ENCODE peak calls at places on chromosomes 13 and 19, in nine cellular contexts. B is IMR-90; T is mesothelial cell of epicardium; P is mucosa of descending colon; X is AG04450; Y is CD4-positive, alpha-beta T cell; G is WTC11; O is progenitor cell of endocrine pancreas; Q is vagina. M is an unnamed sample.
A peak's percentile ranks its signal among the peaks of the same experiment; 100 is the strongest.

GRCh38 chr13:27428160-27428559 is 3.7 kb downstream of the GTF3A start:
- DNase-seq in O (no peak), G (no peak), X (no peak), Y (no peak), Q (no peak), P (no peak), T (no peak), B (no peak), M (no peak)

GRCh38 chr13:106513025-106513424 is 22.4 kb downstream of the EFNB2 start:
- DNase-seq in X (no peak), O (no peak), T (no peak), G (no peak), P (no peak), B (peak; percentile 45), Q (no peak), Y (no peak), M (no peak)

GRCh38 chr19:41386442-41386841 is 10.1 kb downstream of the TMEM91 start:
- DNase-seq in Q (no peak), O (no peak), G (no peak), Y (no peak), T (no peak), B (no peak), X (no peak), P (no peak), M (no peak)

GRCh38 chr19:49954933-49955332 is 6.0 kb downstream of the SIGLEC11 start:
- DNase-seq in P (peak; percentile 48), X (no peak), T (no peak), G (no peak), Q (no peak), Y (no peak), B (peak; percentile 16), O (no peak), M (no peak)

GRCh38 chr19:31499826-31500539 is 150.7 kb upstream of the TSHZ3 start:
- DNase-seq in Y (no peak), B (no peak), X (no peak), P (no peak), G (no peak), T (no peak), Q (peak; percentile 61), O (no peak), M (peak; percentile 75)

GRCh38 chr13:113407531-113408393 is 43.8 kb upstream of the GRTP1 start:
- DNase-seq in X (no peak), O (no peak), Q (no peak), G (peak; percentile 10), Y (peak; percentile 16), T (no peak), P (no peak), B (no peak), M (no peak)

GRCh38 chr19:18809149-18809978 is 18.3 kb upstream of the COMP start:
- DNase-seq in Y (no peak), O (no peak), Q (no peak), B (peak; percentile 78), T (no peak), X (peak; percentile 38), G (no peak), P (no peak), M (no peak)

GRCh38 chr19:29211562-29212416 is 1.2 kb downstream of the UQCRFS1 start:
- DNase-seq in Y (no peak), G (no peak), T (no peak), P (no peak), X (no peak), B (peak; percentile 12), Q (no peak), O (no peak), M (peak; percentile 53)

GRCh38 chr19:29815231-29815630 is 3.4 kb downstream of the CCNE1 start:
- DNase-seq in G (no peak), O (no peak), B (no peak), Q (no peak), P (no peak), T (no peak), Y (no peak), X (no peak), M (no peak)

GRCh38 chr19:38515906-38516305 is 82.4 kb downstream of the RYR1 start:
- DNase-seq in X (no peak), T (no peak), B (no peak), Y (no peak), G (no peak), P (no peak), Q (no peak), O (no peak), M (no peak)

GRCh38 chr19:47109541-47110375 is 3.8 kb downstream of the ZC3H4 start:
- DNase-seq in O (no peak), G (no peak), T (no peak), X (no peak), Q (no peak), P (no peak), B (peak; percentile 49), Y (no peak), M (no peak)

GRCh38 chr13:108270442-108270841 is 924 bp downstream of the TNFSF13B start:
- DNase-seq in T (no peak), G (no peak), B (no peak), X (no peak), O (no peak), Q (no peak), P (no peak), Y (no peak), M (no peak)

GRCh38 chr19:27844261-27844660 is 1368.7 kb downstream of the UQCRFS1 start:
- DNase-seq in T (no peak), Q (no peak), G (no peak), X (no peak), P (no peak), O (no peak), B (no peak), Y (no peak), M (no peak)

GRCh38 chr19:24033962-24034342 is 53.0 kb upstream of the ZNF254 start:
- DNase-seq in P (no peak), Y (peak; percentile 45), B (peak; percentile 71), X (peak; percentile 21), T (no peak), O (no peak), G (no peak), Q (no peak), M (no peak)

GRCh38 chr19:45403781-45404556 is 900 bp downstream of the PPP1R13L start:
- DNase-seq in G (peak; percentile 94), P (peak; percentile 82), T (no peak), Q (no peak), X (no peak), Y (peak; percentile 56), O (peak; percentile 56), B (no peak), M (no peak)

GRCh38 chr13:46008631-46009030 is 43.9 kb downstream of the ZC3H13 start:
- DNase-seq in X (no peak), T (no peak), P (no peak), Q (no peak), O (no peak), G (no peak), B (no peak), Y (no peak), M (no peak)

DNA sequence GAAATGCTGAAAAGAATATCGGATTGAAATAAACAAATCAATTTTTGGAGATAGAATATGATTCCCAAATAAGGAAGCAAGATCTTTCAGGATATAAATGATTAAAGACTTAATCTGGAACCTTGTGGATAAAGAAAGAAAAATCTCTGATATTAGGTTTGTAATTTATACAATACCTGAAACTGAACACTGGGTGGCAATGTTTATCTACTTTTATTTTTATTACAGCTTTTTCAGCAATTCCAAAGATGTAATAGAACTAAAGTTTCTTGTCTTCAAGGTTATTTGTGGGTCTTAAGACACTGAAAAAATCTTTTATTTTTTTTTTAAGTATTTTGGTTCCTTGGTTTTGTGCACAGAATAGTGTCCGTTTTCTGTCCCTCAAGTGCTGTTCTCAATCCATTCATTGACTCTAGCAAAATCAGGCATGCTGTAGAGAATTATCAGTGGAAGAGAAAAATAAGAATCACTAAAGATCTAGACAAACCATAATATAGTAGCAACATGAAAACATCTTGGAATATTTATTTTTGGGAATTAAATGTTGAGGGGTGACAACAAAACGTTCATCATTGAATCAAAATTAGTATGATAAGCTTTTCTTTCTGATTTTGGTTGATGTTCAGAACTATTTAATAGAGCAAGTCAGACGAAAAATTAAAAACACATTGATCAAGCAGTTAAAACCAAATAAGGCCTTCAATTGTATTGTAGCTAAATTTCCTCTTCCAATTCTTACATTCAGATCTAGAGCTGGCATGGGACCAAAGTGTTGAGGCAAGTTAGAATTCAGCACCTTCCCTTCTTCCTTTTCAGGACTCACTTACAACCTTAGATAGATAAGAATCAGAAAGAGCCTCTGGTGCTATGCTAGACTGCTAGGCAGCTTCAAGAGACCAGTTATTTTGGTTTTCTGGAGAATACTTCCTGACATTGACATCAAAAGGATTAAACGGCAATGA is 704.4 kb upstream of the PCDH20 start:
- DNase-seq in T (no peak), X (no peak), B (peak; percentile 17), P (no peak), G (no peak), O (no peak), Q (no peak), Y (no peak), M (no peak)
- TF ChIP-seq CTCF in T (peak; percentile 79), X (peak; percentile 35), B (peak; percentile 42), P (no peak), G (peak; percentile 45), O (peak; percentile 69), Q (no peak), Y (no peak), M (peak; percentile 62)

GRCh38 chr13:28530729-28531194 is 35.8 kb upstream of the FLT1 start:
- DNase-seq in Q (no peak), Y (no peak), T (no peak), B (no peak), P (no peak), G (no peak), X (no peak), O (no peak), M (no peak)
- TF ChIP-seq CTCF in Q (no peak), Y (no peak), T (no peak), B (peak; percentile 14), P (no peak), G (no peak), X (peak; percentile 43), O (no peak), M (no peak)

DNA sequence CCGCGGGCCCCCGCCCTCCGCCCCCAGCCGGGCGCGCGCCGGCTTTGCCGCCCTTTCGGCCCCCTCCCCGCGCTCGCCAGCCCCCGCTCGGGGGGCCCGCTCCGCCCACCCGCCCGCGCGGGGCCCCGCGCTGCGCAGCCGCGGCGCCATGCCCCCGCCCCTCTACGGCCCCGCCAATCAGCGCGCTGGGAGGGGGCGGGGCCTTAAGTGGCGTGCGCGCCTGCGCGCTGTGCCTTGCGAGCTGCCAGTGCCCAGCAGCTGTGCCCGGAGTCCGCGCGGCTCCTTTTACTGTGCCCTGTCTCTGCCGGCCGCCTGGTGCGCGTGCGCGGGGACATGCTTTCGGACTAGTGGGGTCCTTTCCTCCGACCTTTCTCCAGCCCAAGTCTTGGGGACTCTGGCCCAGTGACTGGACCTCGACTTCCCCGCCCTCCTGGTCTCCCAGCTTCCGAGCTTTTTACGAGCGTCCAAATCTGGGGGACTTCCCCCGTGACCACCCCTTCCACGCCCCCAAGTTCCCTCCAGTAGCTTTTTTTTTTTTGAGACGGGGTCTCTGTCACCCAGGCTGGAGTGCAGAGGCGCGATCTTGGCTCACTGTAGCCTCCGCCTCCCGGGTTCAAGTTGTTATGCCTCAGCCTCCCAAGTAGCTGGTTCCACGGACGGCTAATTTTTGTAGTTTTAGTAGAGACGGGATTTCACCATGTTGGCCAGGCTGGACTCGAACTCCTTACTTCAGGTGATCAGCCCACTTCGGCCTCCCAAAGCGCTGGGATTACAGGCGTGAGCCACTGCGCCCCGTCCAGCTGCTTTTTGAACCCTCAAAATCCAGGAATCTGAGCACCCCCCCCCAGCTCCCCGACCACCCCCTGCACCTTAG is at the start of gene MBD3:
- DNase-seq in X (peak; percentile 85), G (peak; percentile 90), B (peak; percentile 93), T (peak; percentile 85), O (peak; percentile 91), Y (peak; percentile 89), Q (no peak), P (peak; percentile 96), M (peak; percentile 99)
- TF ChIP-seq CTCF in X (no peak), G (no peak), B (no peak), T (no peak), O (no peak), Y (no peak), Q (no peak), P (no peak), M (no peak)

GRCh38 chr19:13621413-13621812 is 115.1 kb upstream of the CACNA1A start:
- DNase-seq in P (no peak), Q (no peak), O (no peak), B (peak; percentile 96), T (no peak), Y (peak; percentile 27), X (peak; percentile 67), G (peak; percentile 54), M (peak; percentile 86)
- TF ChIP-seq CTCF in P (no peak), Q (no peak), O (no peak), B (no peak), T (no peak), Y (no peak), X (peak; percentile 39), G (no peak), M (no peak)

M was measured in osteocyte.